ENCODE peak calls at places on chromosomes 1 and 21, in four cellular contexts. One of them, this sample, is unnamed.

GRCh38 chr1:212692774-212693644 is 6.6 kb downstream of the BATF3 start:
- DNase-seq in activated T-cell treated with anti-CD3 and anti-CD28 coated beads for 1 hour: no peak
- DNase-seq in stimulated activated CD4-positive, alpha-beta T cell treated with anti-CD3 and anti-CD28 coated beads, Interleukin-4, amount 100 ng/mL, for 48 hours: no peak
- DNase-seq in erythroblast: no peak
- DNase-seq in this sample: no peak

GRCh38 chr21:32257952-32258785 is 20.7 kb downstream of the MIS18A start:
- DNase-seq in activated T-cell treated with anti-CD3 and anti-CD28 coated beads for 1 hour: no peak
- DNase-seq in stimulated activated CD4-positive, alpha-beta T cell treated with anti-CD3 and anti-CD28 coated beads, Interleukin-4, amount 100 ng/mL, for 48 hours: peak; percentile 18
- DNase-seq in erythroblast: peak; percentile 62
- DNase-seq in this sample: no peak

GRCh38 chr1:233326319-233326994 is 1.1 kb upstream of the MAP3K21 start:
- DNase-seq in activated T-cell treated with anti-CD3 and anti-CD28 coated beads for 1 hour: no peak
- DNase-seq in stimulated activated CD4-positive, alpha-beta T cell treated with anti-CD3 and anti-CD28 coated beads, Interleukin-4, amount 100 ng/mL, for 48 hours: no peak
- DNase-seq in erythroblast: no peak
- DNase-seq in this sample: no peak

GRCh38 chr1:38114231-38114630 is 67.6 kb upstream of the POU3F1 start:
- DNase-seq in activated T-cell treated with anti-CD3 and anti-CD28 coated beads for 1 hour: no peak
- DNase-seq in stimulated activated CD4-positive, alpha-beta T cell treated with anti-CD3 and anti-CD28 coated beads, Interleukin-4, amount 100 ng/mL, for 48 hours: no peak
- DNase-seq in erythroblast: no peak
- DNase-seq in this sample: no peak

GRCh38 chr1:181190362-181191035 is 102.0 kb downstream of the IER5 start:
- DNase-seq in activated T-cell treated with anti-CD3 and anti-CD28 coated beads for 1 hour: no peak
- DNase-seq in stimulated activated CD4-positive, alpha-beta T cell treated with anti-CD3 and anti-CD28 coated beads, Interleukin-4, amount 100 ng/mL, for 48 hours: no peak
- DNase-seq in erythroblast: no peak
- DNase-seq in this sample: no peak

GRCh38 chr21:18716578-18717138 is 313.1 kb upstream of the TMPRSS15 start:
- DNase-seq in activated T-cell treated with anti-CD3 and anti-CD28 coated beads for 1 hour: no peak
- DNase-seq in stimulated activated CD4-positive, alpha-beta T cell treated with anti-CD3 and anti-CD28 coated beads, Interleukin-4, amount 100 ng/mL, for 48 hours: no peak
- DNase-seq in erythroblast: no peak
- DNase-seq in this sample: no peak

GRCh38 chr1:38173157-38173831 is 126.7 kb upstream of the POU3F1 start:
- DNase-seq in activated T-cell treated with anti-CD3 and anti-CD28 coated beads for 1 hour: no peak
- DNase-seq in stimulated activated CD4-positive, alpha-beta T cell treated with anti-CD3 and anti-CD28 coated beads, Interleukin-4, amount 100 ng/mL, for 48 hours: no peak
- DNase-seq in erythroblast: no peak
- DNase-seq in this sample: no peak

GRCh38 chr1:14413809-14414208 is 184.7 kb upstream of the KAZN start:
- DNase-seq in activated T-cell treated with anti-CD3 and anti-CD28 coated beads for 1 hour: no peak
- DNase-seq in stimulated activated CD4-positive, alpha-beta T cell treated with anti-CD3 and anti-CD28 coated beads, Interleukin-4, amount 100 ng/mL, for 48 hours: no peak
- DNase-seq in erythroblast: no peak
- DNase-seq in this sample: no peak

GRCh38 chr21:27425574-27425973 is 458.7 kb upstream of the ADAMTS5 start:
- DNase-seq in activated T-cell treated with anti-CD3 and anti-CD28 coated beads for 1 hour: no peak
- DNase-seq in stimulated activated CD4-positive, alpha-beta T cell treated with anti-CD3 and anti-CD28 coated beads, Interleukin-4, amount 100 ng/mL, for 48 hours: no peak
- DNase-seq in erythroblast: no peak
- DNase-seq in this sample: no peak

GRCh38 chr1:67236277-67236676 is 70.0 kb downstream of the IL23R start:
- DNase-seq in activated T-cell treated with anti-CD3 and anti-CD28 coated beads for 1 hour: no peak
- DNase-seq in stimulated activated CD4-positive, alpha-beta T cell treated with anti-CD3 and anti-CD28 coated beads, Interleukin-4, amount 100 ng/mL, for 48 hours: no peak
- DNase-seq in erythroblast: no peak
- DNase-seq in this sample: no peak

GRCh38 chr1:156291226-156292061 is 4.0 kb downstream of the GLMP start:
- DNase-seq in activated T-cell treated with anti-CD3 and anti-CD28 coated beads for 1 hour: no peak
- DNase-seq in stimulated activated CD4-positive, alpha-beta T cell treated with anti-CD3 and anti-CD28 coated beads, Interleukin-4, amount 100 ng/mL, for 48 hours: no peak
- DNase-seq in erythroblast: peak; percentile 84
- DNase-seq in this sample: no peak

GRCh38 chr1:29743931-29744330 is 507.6 kb downstream of the PTPRU start:
- DNase-seq in activated T-cell treated with anti-CD3 and anti-CD28 coated beads for 1 hour: no peak
- DNase-seq in stimulated activated CD4-positive, alpha-beta T cell treated with anti-CD3 and anti-CD28 coated beads, Interleukin-4, amount 100 ng/mL, for 48 hours: no peak
- DNase-seq in erythroblast: no peak
- DNase-seq in this sample: no peak

GRCh38 chr1:59898927-59899326 is 27.6 kb downstream of the CYP2J2 start:
- DNase-seq in activated T-cell treated with anti-CD3 and anti-CD28 coated beads for 1 hour: no peak
- DNase-seq in stimulated activated CD4-positive, alpha-beta T cell treated with anti-CD3 and anti-CD28 coated beads, Interleukin-4, amount 100 ng/mL, for 48 hours: no peak
- DNase-seq in erythroblast: no peak
- DNase-seq in this sample: no peak

GRCh38 chr1:244155661-244156060 is 104.6 kb downstream of the ZBTB18 start:
- DNase-seq in activated T-cell treated with anti-CD3 and anti-CD28 coated beads for 1 hour: no peak
- DNase-seq in stimulated activated CD4-positive, alpha-beta T cell treated with anti-CD3 and anti-CD28 coated beads, Interleukin-4, amount 100 ng/mL, for 48 hours: no peak
- DNase-seq in erythroblast: no peak
- DNase-seq in this sample: no peak

GRCh38 chr1:3014443-3015268 is 6.6 kb upstream of the ACTRT2 start:
- DNase-seq in activated T-cell treated with anti-CD3 and anti-CD28 coated beads for 1 hour: no peak
- DNase-seq in stimulated activated CD4-positive, alpha-beta T cell treated with anti-CD3 and anti-CD28 coated beads, Interleukin-4, amount 100 ng/mL, for 48 hours: no peak
- DNase-seq in erythroblast: no peak
- DNase-seq in this sample: no peak

GRCh38 chr1:2271134-2271785 is 43.1 kb downstream of the SKI start:
- DNase-seq in activated T-cell treated with anti-CD3 and anti-CD28 coated beads for 1 hour: no peak
- DNase-seq in stimulated activated CD4-positive, alpha-beta T cell treated with anti-CD3 and anti-CD28 coated beads, Interleukin-4, amount 100 ng/mL, for 48 hours: no peak
- DNase-seq in erythroblast: no peak
- DNase-seq in this sample: no peak

GRCh38 chr1:218475699-218476098 is 130.6 kb downstream of the TGFB2 start:
- DNase-seq in activated T-cell treated with anti-CD3 and anti-CD28 coated beads for 1 hour: no peak
- DNase-seq in stimulated activated CD4-positive, alpha-beta T cell treated with anti-CD3 and anti-CD28 coated beads, Interleukin-4, amount 100 ng/mL, for 48 hours: no peak
- DNase-seq in erythroblast: no peak
- DNase-seq in this sample: no peak

GRCh38 chr1:56551691-56552090 is 27.7 kb downstream of the PLPP3 start:
- DNase-seq in activated T-cell treated with anti-CD3 and anti-CD28 coated beads for 1 hour: no peak
- DNase-seq in stimulated activated CD4-positive, alpha-beta T cell treated with anti-CD3 and anti-CD28 coated beads, Interleukin-4, amount 100 ng/mL, for 48 hours: no peak
- DNase-seq in erythroblast: no peak
- DNase-seq in this sample: no peak

GRCh38 chr1:207748737-207749528 is 2.9 kb upstream of the CD46 start:
- DNase-seq in activated T-cell treated with anti-CD3 and anti-CD28 coated beads for 1 hour: no peak
- DNase-seq in stimulated activated CD4-positive, alpha-beta T cell treated with anti-CD3 and anti-CD28 coated beads, Interleukin-4, amount 100 ng/mL, for 48 hours: no peak
- DNase-seq in erythroblast: no peak
- DNase-seq in this sample: no peak

GRCh38 chr1:2258996-2259395 is 30.9 kb downstream of the SKI start:
- DNase-seq in activated T-cell treated with anti-CD3 and anti-CD28 coated beads for 1 hour: peak; percentile 58
- DNase-seq in stimulated activated CD4-positive, alpha-beta T cell treated with anti-CD3 and anti-CD28 coated beads, Interleukin-4, amount 100 ng/mL, for 48 hours: peak; percentile 44
- DNase-seq in erythroblast: no peak
- DNase-seq in this sample: peak; percentile 60

GRCh38 chr1:22876359-22877111 is 96.1 kb downstream of the LACTBL1 start:
- DNase-seq in activated T-cell treated with anti-CD3 and anti-CD28 coated beads for 1 hour: no peak
- DNase-seq in stimulated activated CD4-positive, alpha-beta T cell treated with anti-CD3 and anti-CD28 coated beads, Interleukin-4, amount 100 ng/mL, for 48 hours: no peak
- DNase-seq in erythroblast: no peak
- DNase-seq in this sample: no peak

GRCh38 chr1:173661271-173661670 is 8.4 kb downstream of the ANKRD45 start:
- DNase-seq in activated T-cell treated with anti-CD3 and anti-CD28 coated beads for 1 hour: no peak
- DNase-seq in stimulated activated CD4-positive, alpha-beta T cell treated with anti-CD3 and anti-CD28 coated beads, Interleukin-4, amount 100 ng/mL, for 48 hours: no peak
- DNase-seq in erythroblast: no peak
- DNase-seq in this sample: no peak

GRCh38 chr1:9628541-9629444 is 22.7 kb upstream of the PIK3CD start:
- DNase-seq in activated T-cell treated with anti-CD3 and anti-CD28 coated beads for 1 hour: peak; percentile 57
- DNase-seq in stimulated activated CD4-positive, alpha-beta T cell treated with anti-CD3 and anti-CD28 coated beads, Interleukin-4, amount 100 ng/mL, for 48 hours: peak; percentile 49
- DNase-seq in erythroblast: no peak
- DNase-seq in this sample: peak; percentile 84

GRCh38 chr1:93029317-93029716 is 49.8 kb upstream of the MTF2 start:
- DNase-seq in activated T-cell treated with anti-CD3 and anti-CD28 coated beads for 1 hour: no peak
- DNase-seq in stimulated activated CD4-positive, alpha-beta T cell treated with anti-CD3 and anti-CD28 coated beads, Interleukin-4, amount 100 ng/mL, for 48 hours: no peak
- DNase-seq in erythroblast: no peak
- DNase-seq in this sample: peak; percentile 89

GRCh38 chr1:50681931-50682330 is 258.7 kb upstream of the DMRTA2 start:
- DNase-seq in activated T-cell treated with anti-CD3 and anti-CD28 coated beads for 1 hour: no peak
- DNase-seq in stimulated activated CD4-positive, alpha-beta T cell treated with anti-CD3 and anti-CD28 coated beads, Interleukin-4, amount 100 ng/mL, for 48 hours: no peak
- DNase-seq in erythroblast: no peak
- DNase-seq in this sample: no peak

GRCh38 chr1:229093546-229094336 is 177.2 kb upstream of the RAB4A start:
- DNase-seq in activated T-cell treated with anti-CD3 and anti-CD28 coated beads for 1 hour: no peak
- DNase-seq in stimulated activated CD4-positive, alpha-beta T cell treated with anti-CD3 and anti-CD28 coated beads, Interleukin-4, amount 100 ng/mL, for 48 hours: no peak
- DNase-seq in erythroblast: no peak
- DNase-seq in this sample: no peak

GRCh38 chr1:173249349-173249748 is 42.2 kb upstream of the TNFSF4 start:
- DNase-seq in activated T-cell treated with anti-CD3 and anti-CD28 coated beads for 1 hour: no peak
- DNase-seq in stimulated activated CD4-positive, alpha-beta T cell treated with anti-CD3 and anti-CD28 coated beads, Interleukin-4, amount 100 ng/mL, for 48 hours: no peak
- DNase-seq in erythroblast: no peak
- DNase-seq in this sample: no peak

GRCh38 chr1:186865861-186866260 is 37.1 kb downstream of the PLA2G4A start:
- DNase-seq in activated T-cell treated with anti-CD3 and anti-CD28 coated beads for 1 hour: no peak
- DNase-seq in stimulated activated CD4-positive, alpha-beta T cell treated with anti-CD3 and anti-CD28 coated beads, Interleukin-4, amount 100 ng/mL, for 48 hours: no peak
- DNase-seq in erythroblast: no peak
- DNase-seq in this sample: no peak

GRCh38 chr1:244210884-244211558 is 159.9 kb downstream of the ZBTB18 start:
- DNase-seq in activated T-cell treated with anti-CD3 and anti-CD28 coated beads for 1 hour: no peak
- DNase-seq in stimulated activated CD4-positive, alpha-beta T cell treated with anti-CD3 and anti-CD28 coated beads, Interleukin-4, amount 100 ng/mL, for 48 hours: no peak
- DNase-seq in erythroblast: no peak
- DNase-seq in this sample: no peak

GRCh38 chr21:15063821-15064575 is 802 bp downstream of the NRIP1 start:
- DNase-seq in activated T-cell treated with anti-CD3 and anti-CD28 coated beads for 1 hour: no peak
- DNase-seq in stimulated activated CD4-positive, alpha-beta T cell treated with anti-CD3 and anti-CD28 coated beads, Interleukin-4, amount 100 ng/mL, for 48 hours: no peak
- DNase-seq in erythroblast: peak; percentile 55
- DNase-seq in this sample: no peak

GRCh38 chr1:115429884-115430283 is 91.8 kb upstream of the NGF start:
- DNase-seq in activated T-cell treated with anti-CD3 and anti-CD28 coated beads for 1 hour: no peak
- DNase-seq in stimulated activated CD4-positive, alpha-beta T cell treated with anti-CD3 and anti-CD28 coated beads, Interleukin-4, amount 100 ng/mL, for 48 hours: no peak
- DNase-seq in erythroblast: no peak
- DNase-seq in this sample: no peak